ENCODE peak calls at places on chromosomes 4 and X, in ten cellular contexts. Y, H, T, C, F, D, Z, M, E and R are unnamed samples.

GRCh38 chr4:17324431-17324830 is 187.5 kb downstream of the QDPR start:
- DNase-seq in Y (peak), H (no peak), T (peak), C (peak), F (peak), D (no peak), Z (no peak), M (no peak), E (peak), R (peak)

GRCh38 chrX:23621621-23622265 is 45.5 kb upstream of the PRDX4 start:
- DNase-seq in Y (no peak), H (no peak), T (no peak), C (no peak), F (no peak), D (no peak), Z (no peak), M (no peak), E (no peak), R (no peak)

GRCh38 chr4:151745727-151746231 is 15.0 kb downstream of the GATB start:
- DNase-seq in Y (no peak), H (no peak), T (peak), C (no peak), F (peak), D (no peak), Z (no peak), M (no peak), E (peak), R (peak)

GRCh38 chr4:80322716-80323115 is 12.8 kb upstream of the CFAP299 start:
- DNase-seq in Y (no peak), H (no peak), T (peak), C (peak), F (peak), D (no peak), Z (no peak), M (no peak), E (no peak), R (peak)

GRCh38 chr4:148092316-148093014 is 349.7 kb downstream of the NR3C2 start:
- DNase-seq in Y (no peak), H (no peak), T (no peak), C (no peak), F (peak), D (no peak), Z (no peak), M (no peak), E (no peak), R (no peak)

GRCh38 chr4:184064877-184065276 is 152.8 kb downstream of the ENPP6 start:
- DNase-seq in Y (no peak), H (peak), T (no peak), C (no peak), F (no peak), D (peak), Z (peak), M (no peak), E (no peak), R (no peak)

GRCh38 chr4:177064724-177065394 is 244.8 kb upstream of the NEIL3 start:
- DNase-seq in Y (no peak), H (no peak), T (no peak), C (no peak), F (no peak), D (no peak), Z (no peak), M (no peak), E (peak), R (no peak)

GRCh38 chr4:151990201-151990600 is 229.4 kb upstream of the GATB start:
- DNase-seq in Y (peak), H (no peak), T (peak), C (no peak), F (peak), D (no peak), Z (no peak), M (no peak), E (no peak), R (no peak)

GRCh38 chr4:174388744-174389143 is 105.0 kb downstream of the CEP44 start:
- DNase-seq in Y (no peak), H (no peak), T (no peak), C (no peak), F (no peak), D (no peak), Z (no peak), M (no peak), E (no peak), R (no peak)

GRCh38 chr4:7894098-7894676 is 45.5 kb downstream of the AFAP1 start:
- DNase-seq in Y (no peak), H (no peak), T (peak), C (no peak), F (no peak), D (no peak), Z (no peak), M (no peak), E (no peak), R (no peak)

DNA sequence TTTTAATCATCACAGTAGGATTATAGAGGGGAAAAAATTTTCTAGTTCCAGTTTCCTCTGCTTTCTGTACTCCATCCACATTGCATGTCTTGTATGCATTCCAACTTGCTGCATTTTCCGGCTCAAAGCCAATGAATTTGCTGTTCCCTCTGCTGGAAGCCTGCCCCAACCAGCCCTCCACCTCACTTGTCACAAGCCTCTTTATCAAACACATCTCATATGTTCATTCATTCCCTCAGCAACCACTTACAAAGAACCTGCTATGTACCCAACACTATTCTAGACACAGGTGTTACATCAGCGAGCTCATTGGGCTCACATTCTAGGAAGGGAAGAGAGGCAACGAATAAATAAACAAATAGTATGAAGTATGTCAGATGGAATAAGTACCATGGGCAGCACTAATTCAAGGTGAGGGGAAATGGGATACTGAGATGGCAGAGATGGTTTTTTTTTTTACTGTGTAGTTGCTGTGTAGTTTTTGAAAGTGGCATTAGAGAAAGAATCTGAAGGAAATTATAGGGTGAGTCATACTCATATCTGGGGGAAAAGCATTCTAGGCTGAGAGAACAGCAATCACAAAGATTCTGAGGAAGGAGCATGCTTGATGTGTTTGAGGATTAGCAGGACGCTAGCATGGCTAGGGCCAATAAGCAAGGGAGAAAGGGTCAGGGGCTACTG is 332.5 kb downstream of the PDGFC start:
- DNase-seq in Y (no peak), H (no peak), T (peak), C (peak), F (peak), D (no peak), Z (no peak), M (no peak), E (no peak), R (peak)
- H3K4me3 ChIP-seq in Y (no peak), H (no peak), T (no peak), C (no peak), F (no peak), D (no peak), Z (no peak), M (no peak), E (no peak), R (no peak)

GRCh38 chrX:133045986-133046385 is 50.9 kb downstream of the USP26 start:
- DNase-seq in Y (no peak), H (no peak), T (peak), C (peak), F (peak), D (no peak), Z (no peak), M (no peak), E (peak), R (no peak)
- TF ChIP-seq CTCF in Y (no peak), H (no peak), T (peak), C (peak), F (no peak), D (peak), Z (no peak), M (peak), E (peak), R (no peak)

GRCh38 chr4:88660446-88661294 is 37.0 kb downstream of the NAP1L5 start:
- DNase-seq in Y (peak), H (no peak), T (peak), C (peak), F (peak), D (no peak), Z (no peak), M (no peak), E (no peak), R (peak)
- H3K4me3 ChIP-seq in Y (no peak), H (no peak), T (no peak), C (no peak), F (no peak), D (no peak), Z (no peak), M (no peak), E (no peak), R (no peak)

GRCh38 chr4:6109842-6110560 is 90.3 kb downstream of the JAKMIP1 start:
- DNase-seq in Y (no peak), H (no peak), T (peak), C (no peak), F (no peak), D (no peak), Z (peak), M (no peak), E (peak), R (no peak)
- TF ChIP-seq CTCF in Y (no peak), H (peak), T (no peak), C (peak), F (no peak), D (peak), Z (peak), M (peak), E (peak), R (no peak)

DNA sequence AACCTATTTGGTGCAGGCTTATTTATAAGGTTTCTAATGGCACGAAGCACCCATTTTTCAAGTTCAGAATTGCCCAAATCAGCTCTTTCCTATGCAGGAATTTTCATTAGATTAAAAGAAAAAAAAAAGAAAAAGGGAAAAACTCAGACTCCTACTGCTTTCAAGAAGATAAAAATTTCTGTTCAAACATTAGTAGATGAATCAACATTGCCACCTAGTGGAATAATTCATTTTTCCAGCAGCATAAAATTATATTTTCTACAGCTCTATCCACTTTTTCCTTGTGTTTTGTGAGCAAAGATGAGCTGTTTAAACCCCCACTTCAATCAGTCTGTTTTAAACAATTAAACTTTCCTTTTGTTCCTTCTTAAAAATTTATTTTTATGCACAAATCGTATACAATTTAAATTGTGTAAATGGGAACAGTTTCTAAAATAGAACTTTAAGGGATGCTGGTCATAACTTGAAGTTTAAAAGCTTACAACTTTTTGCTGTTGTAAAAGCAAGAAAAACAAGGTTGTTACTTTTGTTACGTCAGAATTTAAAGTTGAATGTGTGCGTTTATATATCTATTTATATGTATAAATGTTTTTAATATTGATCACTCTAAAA is 309.8 kb downstream of the ARAP2 start:
- DNase-seq in Y (peak), H (no peak), T (peak), C (no peak), F (peak), D (no peak), Z (no peak), M (no peak), E (peak), R (peak)
- H3K4me3 ChIP-seq in Y (no peak), H (no peak), T (no peak), C (no peak), F (no peak), D (no peak), Z (no peak), M (no peak), E (no peak), R (no peak)

GRCh38 chr4:111632752-111633151 is 512.5 kb upstream of the FAM241A start:
- DNase-seq in Y (peak), H (no peak), T (peak), C (no peak), F (peak), D (no peak), Z (no peak), M (no peak), E (no peak), R (peak)

GRCh38 chr4:111630705-111631104 is 514.5 kb upstream of the FAM241A start:
- DNase-seq in Y (no peak), H (no peak), T (peak), C (no peak), F (peak), D (no peak), Z (no peak), M (no peak), E (peak), R (peak)

GRCh38 chr4:111628437-111628836 is 516.8 kb upstream of the FAM241A start:
- DNase-seq in Y (no peak), H (no peak), T (no peak), C (no peak), F (peak), D (no peak), Z (no peak), M (no peak), E (no peak), R (no peak)

GRCh38 chr4:111633663-111634266 is 511.5 kb upstream of the FAM241A start:
- DNase-seq in Y (no peak), H (no peak), T (no peak), C (no peak), F (no peak), D (no peak), Z (no peak), M (no peak), E (no peak), R (no peak)

GRCh38 chr4:111631157-111631999 is 513.9 kb upstream of the FAM241A start:
- DNase-seq in Y (no peak), H (no peak), T (peak), C (no peak), F (peak), D (no peak), Z (no peak), M (no peak), E (peak), R (peak)
- TF ChIP-seq CTCF in Y (peak), H (peak), T (peak), C (peak), F (peak), D (peak), Z (peak), M (peak), E (peak), R (peak)

DNA sequence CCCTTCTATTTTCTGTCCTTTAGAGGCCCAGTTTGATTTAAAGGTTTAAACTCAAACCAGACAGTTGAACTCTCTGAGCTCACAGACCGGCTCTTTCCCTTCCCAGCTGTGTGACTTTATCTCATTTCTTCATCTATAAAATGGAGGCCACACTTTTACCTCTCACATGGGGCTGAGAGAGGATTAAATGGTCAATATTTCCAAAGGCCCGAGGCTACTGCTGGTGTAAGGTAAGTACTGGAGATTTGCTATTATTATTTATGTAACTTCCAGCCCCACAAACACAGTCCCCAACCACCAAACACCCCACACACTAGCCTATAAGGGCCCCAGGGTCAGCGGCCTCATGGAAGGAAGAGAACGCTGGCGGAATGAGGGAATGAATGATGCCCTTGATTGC is 13.6 kb upstream of the CYTL1 start:
- DNase-seq in Y (no peak), H (no peak), T (no peak), C (no peak), F (no peak), D (no peak), Z (no peak), M (no peak), E (no peak), R (no peak)
- H3K4me3 ChIP-seq in Y (no peak), H (no peak), T (no peak), C (no peak), F (no peak), D (no peak), Z (no peak), M (no peak), E (no peak), R (no peak)

DNA sequence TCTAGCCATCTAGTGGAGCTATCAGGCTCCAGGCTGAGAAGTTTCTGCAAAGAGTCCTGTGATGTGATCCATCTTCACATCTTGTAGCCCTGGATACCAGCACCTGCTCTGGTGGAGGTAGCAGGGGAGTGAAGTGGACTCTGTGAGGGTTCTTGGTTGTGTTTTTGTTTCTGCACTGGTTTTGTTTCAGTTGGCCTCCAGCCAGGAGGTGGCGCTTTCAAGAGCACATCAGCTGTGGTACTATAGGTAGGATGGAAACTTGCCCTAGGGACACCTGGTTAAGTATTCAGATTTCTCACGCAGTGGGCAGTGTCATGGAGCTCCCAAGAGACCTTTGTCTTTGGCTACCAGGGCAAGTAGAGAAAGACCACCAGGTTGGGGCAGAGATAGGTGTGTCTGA is 257.5 kb upstream of the SLC7A11 start:
- DNase-seq in Y (no peak), H (no peak), T (no peak), C (no peak), F (no peak), D (no peak), Z (no peak), M (no peak), E (no peak), R (no peak)
- TF ChIP-seq CTCF in Y (no peak), H (no peak), T (no peak), C (no peak), F (no peak), D (no peak), Z (no peak), M (no peak), E (peak), R (no peak)